ENCODE peak calls at places on chromosomes 11 and 22, in seven cellular contexts. Z is transverse colon, W is Peyer's patch, S is endothelial cell of umbilical vein, D is A549, V is uterus, T is HCT116. N is an unnamed sample.

GRCh38 chr22:42889290-42889689 is 32.2 kb upstream of the ARFGAP3 start:
- DNase-seq in W (no peak), V (no peak), D (no peak), Z (no peak), T (no peak), S (no peak), N (no peak)

GRCh38 chr11:18490319-18490718 is 34.7 kb downstream of the LDHAL6A start:
- DNase-seq in D (no peak), T (no peak), S (no peak), Z (no peak), W (no peak), V (no peak), N (no peak)

GRCh38 chr11:114301927-114302326 is 5.7 kb downstream of the NNMT start:
- DNase-seq in V (no peak), T (no peak), D (no peak), W (no peak), S (no peak), Z (no peak), N (no peak)

GRCh38 chr11:116829525-116830183 is at the start of gene APOC3:
- DNase-seq in V (no peak), S (no peak), Z (no peak), W (peak; percentile 79), D (no peak), T (no peak), N (no peak)

GRCh38 chr11:86869966-86870570 is 69.7 kb downstream of the PRSS23 start:
- DNase-seq in T (peak; percentile 41), S (peak; percentile 67), V (peak; percentile 64), Z (peak; percentile 44), W (peak; percentile 76), D (peak; percentile 70), N (peak; percentile 55)

GRCh38 chr11:67268036-67268683 is 1.9 kb downstream of the GRK2 start:
- DNase-seq in S (no peak), Z (peak; percentile 54), V (no peak), T (no peak), W (peak; percentile 79), D (no peak), N (peak; percentile 48)

GRCh38 chr11:72144807-72145565 is 9.5 kb downstream of the FOLR3 start:
- DNase-seq in Z (no peak), D (no peak), T (no peak), S (no peak), V (no peak), W (peak; percentile 71), N (no peak)

GRCh38 chr11:36231300-36231699 is 57.9 kb downstream of the COMMD9 start:
- DNase-seq in V (no peak), Z (no peak), S (peak; percentile 86), W (no peak), D (no peak), T (no peak), N (no peak)

GRCh38 chr22:40703174-40703573 is 23.9 kb downstream of the MCHR1 start:
- DNase-seq in W (no peak), T (no peak), V (no peak), Z (no peak), S (no peak), D (no peak), N (no peak)

GRCh38 chr11:117999354-117999993 is 13.3 kb downstream of the IL10RA start:
- DNase-seq in D (no peak), W (no peak), S (no peak), Z (no peak), T (no peak), V (no peak), N (no peak)

GRCh38 chr11:118001494-118001971 is 15.3 kb downstream of the IL10RA start:
- DNase-seq in Z (no peak), V (no peak), T (no peak), S (no peak), W (no peak), D (no peak), N (peak; percentile 47)

GRCh38 chr11:118000850-118001228 is 14.6 kb downstream of the IL10RA start:
- DNase-seq in D (no peak), T (no peak), Z (no peak), S (no peak), W (no peak), V (no peak), N (no peak)

GRCh38 chr11:117998664-117999353 is 12.6 kb downstream of the IL10RA start:
- DNase-seq in T (no peak), Z (no peak), D (no peak), V (no peak), S (no peak), W (no peak), N (no peak)

DNA sequence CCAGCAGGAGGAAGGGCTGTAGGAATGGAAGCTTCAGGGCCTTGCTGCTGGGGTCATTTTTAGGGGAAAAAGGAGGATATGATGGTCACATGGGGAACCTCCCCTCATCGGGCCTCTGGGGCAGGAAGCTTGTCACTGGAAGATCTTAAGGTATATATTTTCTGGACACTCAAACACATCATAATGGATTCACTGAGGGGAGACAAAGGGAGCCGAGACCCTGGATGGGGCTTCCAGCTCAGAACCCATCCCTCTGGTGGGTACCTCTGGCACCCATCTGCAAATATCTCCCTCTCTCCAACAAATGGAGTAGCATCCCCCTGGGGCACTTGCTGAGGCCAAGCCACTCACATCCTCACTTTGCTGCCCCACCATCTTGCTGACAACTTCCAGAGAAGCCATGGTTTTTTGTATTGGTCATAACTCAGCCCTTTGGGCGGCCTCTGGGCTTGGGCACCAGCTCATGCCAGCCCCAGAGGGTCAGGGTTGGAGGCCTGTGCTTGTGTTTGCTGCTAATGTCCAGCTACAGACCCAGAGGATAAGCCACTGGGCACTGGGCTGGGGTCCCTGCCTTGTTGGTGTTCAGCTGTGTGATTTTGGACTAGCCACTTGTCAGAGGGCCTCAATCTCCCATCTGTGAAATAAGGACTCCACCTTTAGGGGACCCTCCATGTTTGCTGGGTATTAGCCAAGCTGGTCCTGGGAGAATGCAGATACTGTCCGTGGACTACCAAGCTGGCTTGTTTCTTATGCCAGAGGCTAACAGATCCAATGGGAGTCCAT is 14.1 kb downstream of the IL10RA start:
- DNase-seq in Z (no peak), D (no peak), W (no peak), S (no peak), T (no peak), V (no peak), N (no peak)
- TF ChIP-seq POLR2A in Z (no peak), D (no peak), W (no peak), S (no peak), T (no peak), V (no peak), N (no peak)

GRCh38 chr11:120172921-120173705 is 35.2 kb upstream of the TRIM29 start:
- DNase-seq in D (no peak), W (no peak), V (no peak), T (no peak), S (no peak), Z (no peak), N (no peak)

GRCh38 chr11:120169981-120170698 is 32.2 kb upstream of the TRIM29 start:
- DNase-seq in W (no peak), S (no peak), D (no peak), T (no peak), Z (no peak), V (no peak), N (no peak)

GRCh38 chr11:120173771-120174170 is 35.9 kb upstream of the TRIM29 start:
- DNase-seq in W (no peak), T (no peak), V (no peak), S (no peak), D (no peak), Z (no peak), N (no peak)

GRCh38 chr11:120170741-120171261 is 32.9 kb upstream of the TRIM29 start:
- DNase-seq in W (no peak), Z (no peak), T (no peak), D (no peak), S (no peak), V (no peak), N (no peak)

DNA sequence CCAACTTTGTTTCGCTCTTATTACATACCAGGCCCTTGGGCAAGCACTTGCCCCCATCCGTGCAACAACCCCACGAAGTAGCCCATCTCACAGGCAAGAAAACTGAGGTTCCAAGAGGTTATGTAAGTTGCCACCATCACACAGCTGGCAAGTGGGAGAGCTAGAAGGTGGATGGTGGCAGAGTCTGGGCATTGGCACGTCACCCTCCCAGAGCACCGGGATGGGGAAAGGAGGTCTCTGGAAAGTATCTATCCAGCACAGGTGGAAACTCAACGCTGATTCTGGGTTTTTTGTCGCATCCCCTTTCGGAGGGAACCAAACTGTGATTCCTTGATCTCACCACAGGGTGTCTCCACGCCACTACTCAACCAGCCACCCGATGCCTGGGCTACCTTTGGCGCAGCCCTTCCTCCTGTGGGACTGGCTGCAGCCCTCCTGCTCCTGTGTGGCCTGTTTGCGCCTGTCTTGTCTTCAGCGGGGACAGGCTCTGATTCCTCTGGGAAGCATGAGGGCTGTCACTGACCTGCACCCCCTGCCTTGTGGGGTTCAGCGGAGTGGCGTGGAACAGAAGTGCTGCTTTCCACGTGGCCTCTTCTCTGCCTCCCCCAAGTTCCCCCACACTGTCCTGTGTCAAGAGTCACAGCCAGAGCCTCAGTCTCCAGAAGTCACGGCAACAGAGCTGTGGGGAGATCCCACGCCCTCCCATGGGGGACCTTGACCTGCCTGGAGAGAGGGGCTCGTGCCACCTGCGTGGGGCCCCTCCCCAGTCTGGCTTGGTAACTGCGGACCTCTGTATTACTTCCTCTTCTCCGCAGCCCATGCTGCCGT is 34.4 kb upstream of the TRIM29 start:
- DNase-seq in T (peak; percentile 36), W (peak; percentile 84), S (peak; percentile 39), V (peak; percentile 75), Z (peak; percentile 73), D (peak; percentile 64), N (peak; percentile 21)
- TF ChIP-seq POLR2A in T (no peak), W (no peak), S (no peak), V (no peak), Z (no peak), D (no peak), N (no peak)

DNA sequence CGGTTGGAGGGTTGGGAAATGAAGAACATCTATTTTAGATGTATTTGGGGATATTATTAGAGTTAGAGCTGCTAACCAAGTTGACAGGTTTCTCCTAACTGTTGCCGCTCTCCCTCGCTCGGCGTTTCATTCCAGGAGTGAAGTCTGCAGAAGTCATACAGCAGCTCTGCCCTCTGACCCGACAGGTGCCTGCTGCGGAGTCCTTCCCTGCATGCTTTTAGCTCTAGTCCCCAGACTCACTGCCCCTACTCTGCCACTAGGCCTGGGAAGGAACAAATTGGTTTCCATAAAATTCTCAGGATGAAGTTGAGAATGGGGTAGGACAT is 124.9 kb downstream of the DBX1 start:
- DNase-seq in Z (no peak), S (no peak), W (no peak), V (no peak), T (no peak), D (no peak), N (no peak)
- TF ChIP-seq POLR2A in Z (no peak), S (no peak), W (no peak), V (no peak), T (no peak), D (no peak), N (no peak)

DNA sequence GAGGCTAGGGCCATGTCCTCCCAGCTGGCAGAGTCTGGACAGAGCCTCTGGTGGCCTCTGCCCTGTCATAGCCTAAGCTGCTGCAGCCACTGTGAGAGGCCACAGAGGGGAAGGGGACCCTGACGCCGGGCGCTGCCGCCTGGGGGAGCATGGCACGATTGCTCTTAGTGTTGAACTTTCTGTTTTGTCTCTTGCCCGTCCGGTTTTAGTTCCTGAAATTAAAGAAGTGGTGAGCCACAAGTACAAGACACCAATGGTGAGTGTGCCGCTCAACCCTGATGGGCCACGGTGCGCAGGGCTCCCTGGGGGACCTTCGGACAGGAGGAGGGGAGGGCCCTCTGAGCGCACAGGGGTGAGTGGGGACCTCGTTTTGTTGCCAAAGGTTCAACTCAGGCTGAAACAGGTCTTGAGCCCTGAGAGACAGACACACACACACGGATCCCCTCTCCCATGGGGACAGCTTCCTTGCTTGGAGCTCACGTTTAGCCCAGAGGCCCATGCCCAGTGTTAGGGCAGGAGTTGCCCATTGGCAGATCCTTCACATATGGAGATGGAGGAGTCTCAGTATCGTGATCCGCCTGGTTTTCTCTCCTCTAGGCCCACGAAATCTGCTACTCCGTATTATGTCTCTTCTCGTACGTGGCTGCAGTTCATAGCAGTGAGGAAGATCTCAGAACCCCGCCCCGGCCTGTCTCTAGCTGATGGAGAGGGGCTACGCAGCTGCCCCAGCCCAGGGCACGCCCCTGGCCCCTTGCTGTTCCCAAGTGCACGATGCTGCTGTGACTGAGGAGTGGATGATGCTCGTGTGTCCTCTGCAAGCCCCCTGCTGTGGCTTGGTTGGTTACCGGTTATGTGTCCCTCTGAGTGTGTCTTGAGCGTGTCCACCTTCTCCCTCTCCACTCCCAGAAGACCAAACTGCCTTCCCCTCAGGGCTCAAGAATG is 23.8 kb downstream of the MYBPC3 start:
- DNase-seq in V (no peak), W (peak; percentile 68), S (no peak), Z (no peak), T (no peak), D (no peak), N (no peak)
- TF ChIP-seq POLR2A in V (no peak), W (no peak), S (no peak), Z (no peak), T (no peak), D (no peak), N (no peak)

N was measured in erythroblast.